ENCODE peak calls at places on chromosome 5, in seven cellular contexts. D, N, R, Z, K, S and Y are unnamed samples.

GRCh38 chr5:31415009-31415923 is 116.6 kb downstream of the DROSHA start:
- DNase-seq in N (no peak), K (no peak), Z (no peak), R (no peak), D (no peak), S (no peak), Y (peak)

GRCh38 chr5:43007246-43007910 is 32.7 kb downstream of the ANXA2R start:
- DNase-seq in K (peak), S (no peak), N (peak), D (peak), R (no peak), Z (no peak), Y (peak)

GRCh38 chr5:107817951-107818350 is 147.2 kb upstream of the EFNA5 start:
- DNase-seq in N (no peak), R (no peak), K (no peak), S (no peak), D (no peak), Z (no peak), Y (no peak)

GRCh38 chr5:132268698-132269551 is 11.4 kb downstream of the PDLIM4 start:
- DNase-seq in R (no peak), N (no peak), Z (no peak), S (no peak), K (peak), D (peak), Y (peak)

GRCh38 chr5:134529460-134529859 is 4.0 kb downstream of the JADE2 start:
- DNase-seq in N (no peak), R (no peak), Z (no peak), K (no peak), S (no peak), D (no peak), Y (no peak)

GRCh38 chr5:138944527-138945322 is 69.6 kb upstream of the LRRTM2 start:
- DNase-seq in K (peak), Z (no peak), N (no peak), D (peak), S (no peak), R (no peak), Y (no peak)

GRCh38 chr5:56575821-56576220 is 239.5 kb upstream of the MAP3K1 start:
- DNase-seq in D (no peak), K (no peak), R (no peak), S (no peak), Z (no peak), N (no peak), Y (no peak)

GRCh38 chr5:120451445-120451844 is 12.7 kb upstream of the PRR16 start:
- DNase-seq in D (no peak), K (no peak), R (no peak), N (no peak), S (no peak), Z (no peak), Y (no peak)

GRCh38 chr5:45385321-45386058 is 310.7 kb downstream of the HCN1 start:
- DNase-seq in Z (no peak), K (peak), N (no peak), R (no peak), S (peak), D (no peak), Y (peak)

GRCh38 chr5:61029456-61030162 is 84.6 kb downstream of the NDUFAF2 start:
- DNase-seq in N (no peak), Z (no peak), D (no peak), S (no peak), K (no peak), R (no peak), Y (peak)

GRCh38 chr5:139976703-139977102 is 66.4 kb downstream of the NRG2 start:
- DNase-seq in S (no peak), K (no peak), N (no peak), Z (no peak), R (no peak), D (no peak), Y (no peak)

GRCh38 chr5:56588636-56589485 is 226.5 kb upstream of the MAP3K1 start:
- DNase-seq in D (no peak), K (no peak), S (no peak), Z (no peak), N (no peak), R (no peak), Y (no peak)

GRCh38 chr5:60649288-60649917 is 50.6 kb downstream of the DEPDC1B start:
- DNase-seq in R (no peak), D (peak), Z (no peak), N (peak), K (peak), S (peak), Y (peak)

GRCh38 chr5:29262683-29263082 is 1930.8 kb upstream of the CDH6 start:
- DNase-seq in N (no peak), D (no peak), S (no peak), Z (no peak), K (no peak), R (no peak), Y (no peak)

GRCh38 chr5:174190073-174190675 is 144.7 kb downstream of the NSG2 start:
- DNase-seq in D (no peak), R (no peak), N (no peak), Z (no peak), S (no peak), K (no peak), Y (no peak)

GRCh38 chr5:119411291-119411934 is 40.9 kb upstream of the HSD17B4 start:
- DNase-seq in R (no peak), N (no peak), K (peak), S (no peak), D (peak), Z (no peak), Y (peak)